ENCODE peak calls at places on chromosomes 16 and 17, in nine cellular contexts. One of them, this sample, is unnamed.

GRCh38 chr16:85735225-85735722 is 15.6 kb downstream of the C16orf74 start:
- ATAC-seq in left colon: peak
- ATAC-seq in Panc1: no peak
- ATAC-seq in natural killer cell: peak
- ATAC-seq in left ventricle myocardium superior: no peak
- ATAC-seq in psoas muscle: no peak
- ATAC-seq in pancreas: no peak
- ATAC-seq in activated CD4-positive, alpha-beta T cell treated with anti-CD3 and anti-CD28 coated beads for 36 hours: peak
- ATAC-seq in left cardiac atrium: peak
- ATAC-seq in this sample: peak

GRCh38 chr16:57405194-57405593 is 627 bp downstream of the CCL17 start:
- ATAC-seq in Panc1: no peak
- ATAC-seq in left ventricle myocardium superior: no peak
- ATAC-seq in left colon: no peak
- ATAC-seq in pancreas: no peak
- ATAC-seq in psoas muscle: no peak
- ATAC-seq in natural killer cell: no peak
- ATAC-seq in activated CD4-positive, alpha-beta T cell treated with anti-CD3 and anti-CD28 coated beads for 36 hours: no peak
- ATAC-seq in left cardiac atrium: no peak
- ATAC-seq in this sample: no peak

GRCh38 chr16:4403133-4403949 is 13.1 kb downstream of the CORO7 start:
- ATAC-seq in left ventricle myocardium superior: peak
- ATAC-seq in psoas muscle: peak
- ATAC-seq in Panc1: no peak
- ATAC-seq in left colon: peak
- ATAC-seq in pancreas: no peak
- ATAC-seq in activated CD4-positive, alpha-beta T cell treated with anti-CD3 and anti-CD28 coated beads for 36 hours: no peak
- ATAC-seq in left cardiac atrium: no peak
- ATAC-seq in natural killer cell: peak
- ATAC-seq in this sample: peak

GRCh38 chr16:81940781-81941560 is 70.3 kb downstream of the SDR42E1 start:
- ATAC-seq in left ventricle myocardium superior: no peak
- ATAC-seq in activated CD4-positive, alpha-beta T cell treated with anti-CD3 and anti-CD28 coated beads for 36 hours: no peak
- ATAC-seq in Panc1: peak
- ATAC-seq in natural killer cell: no peak
- ATAC-seq in left colon: peak
- ATAC-seq in pancreas: peak
- ATAC-seq in psoas muscle: no peak
- ATAC-seq in left cardiac atrium: no peak
- ATAC-seq in this sample: peak

GRCh38 chr16:71900336-71900735 is 5.0 kb downstream of the IST1 start:
- ATAC-seq in activated CD4-positive, alpha-beta T cell treated with anti-CD3 and anti-CD28 coated beads for 36 hours: no peak
- ATAC-seq in Panc1: no peak
- ATAC-seq in left ventricle myocardium superior: peak
- ATAC-seq in natural killer cell: no peak
- ATAC-seq in pancreas: no peak
- ATAC-seq in psoas muscle: no peak
- ATAC-seq in left cardiac atrium: no peak
- ATAC-seq in left colon: no peak
- ATAC-seq in this sample: no peak

GRCh38 chr16:8831450-8832382 is 34.1 kb downstream of the PMM2 start:
- ATAC-seq in pancreas: no peak
- ATAC-seq in left colon: no peak
- ATAC-seq in left ventricle myocardium superior: no peak
- ATAC-seq in activated CD4-positive, alpha-beta T cell treated with anti-CD3 and anti-CD28 coated beads for 36 hours: no peak
- ATAC-seq in Panc1: peak
- ATAC-seq in natural killer cell: no peak
- ATAC-seq in psoas muscle: no peak
- ATAC-seq in left cardiac atrium: no peak
- ATAC-seq in this sample: no peak

GRCh38 chr17:17055286-17056166 is 13.3 kb downstream of the MPRIP start:
- ATAC-seq in natural killer cell: no peak
- ATAC-seq in psoas muscle: peak
- ATAC-seq in pancreas: peak
- ATAC-seq in activated CD4-positive, alpha-beta T cell treated with anti-CD3 and anti-CD28 coated beads for 36 hours: no peak
- ATAC-seq in left cardiac atrium: peak
- ATAC-seq in left ventricle myocardium superior: peak
- ATAC-seq in left colon: no peak
- ATAC-seq in Panc1: no peak
- ATAC-seq in this sample: peak

GRCh38 chr17:27506348-27507218 is 50.3 kb downstream of the KSR1 start:
- ATAC-seq in left ventricle myocardium superior: no peak
- ATAC-seq in pancreas: peak
- ATAC-seq in Panc1: no peak
- ATAC-seq in left colon: no peak
- ATAC-seq in psoas muscle: no peak
- ATAC-seq in left cardiac atrium: no peak
- ATAC-seq in natural killer cell: peak
- ATAC-seq in activated CD4-positive, alpha-beta T cell treated with anti-CD3 and anti-CD28 coated beads for 36 hours: no peak
- ATAC-seq in this sample: no peak

GRCh38 chr17:47670064-47670463 is 20.3 kb downstream of the KPNB1 start:
- ATAC-seq in left colon: no peak
- ATAC-seq in natural killer cell: no peak
- ATAC-seq in Panc1: no peak
- ATAC-seq in activated CD4-positive, alpha-beta T cell treated with anti-CD3 and anti-CD28 coated beads for 36 hours: peak
- ATAC-seq in left cardiac atrium: no peak
- ATAC-seq in psoas muscle: no peak
- ATAC-seq in left ventricle myocardium superior: no peak
- ATAC-seq in pancreas: no peak
- ATAC-seq in this sample: peak

GRCh38 chr17:39626171-39626670 is 531 bp upstream of the PPP1R1B start:
- ATAC-seq in pancreas: no peak
- ATAC-seq in psoas muscle: no peak
- ATAC-seq in Panc1: no peak
- ATAC-seq in left ventricle myocardium superior: no peak
- ATAC-seq in left colon: no peak
- ATAC-seq in natural killer cell: no peak
- ATAC-seq in activated CD4-positive, alpha-beta T cell treated with anti-CD3 and anti-CD28 coated beads for 36 hours: peak
- ATAC-seq in left cardiac atrium: no peak
- ATAC-seq in this sample: no peak

GRCh38 chr16:29743827-29744531 is 1.8 kb downstream of the C16orf54 start:
- ATAC-seq in left colon: no peak
- ATAC-seq in activated CD4-positive, alpha-beta T cell treated with anti-CD3 and anti-CD28 coated beads for 36 hours: peak
- ATAC-seq in Panc1: no peak
- ATAC-seq in psoas muscle: no peak
- ATAC-seq in pancreas: no peak
- ATAC-seq in natural killer cell: peak
- ATAC-seq in left cardiac atrium: no peak
- ATAC-seq in left ventricle myocardium superior: no peak
- ATAC-seq in this sample: no peak

GRCh38 chr16:46519063-46519462 is 102.1 kb downstream of the SHCBP1 start:
- ATAC-seq in psoas muscle: no peak
- ATAC-seq in left cardiac atrium: no peak
- ATAC-seq in Panc1: no peak
- ATAC-seq in left ventricle myocardium superior: no peak
- ATAC-seq in activated CD4-positive, alpha-beta T cell treated with anti-CD3 and anti-CD28 coated beads for 36 hours: no peak
- ATAC-seq in left colon: no peak
- ATAC-seq in natural killer cell: no peak
- ATAC-seq in pancreas: no peak
- ATAC-seq in this sample: no peak

GRCh38 chr17:83171661-83172060 is 92.3 kb downstream of the METRNL start:
- ATAC-seq in Panc1: peak
- ATAC-seq in pancreas: no peak
- ATAC-seq in activated CD4-positive, alpha-beta T cell treated with anti-CD3 and anti-CD28 coated beads for 36 hours: no peak
- ATAC-seq in left cardiac atrium: no peak
- ATAC-seq in left ventricle myocardium superior: no peak
- ATAC-seq in psoas muscle: no peak
- ATAC-seq in natural killer cell: no peak
- ATAC-seq in left colon: no peak
- ATAC-seq in this sample: peak

GRCh38 chr17:57277923-57278604 is 21.7 kb downstream of the MSI2 start:
- ATAC-seq in left colon: peak
- ATAC-seq in psoas muscle: no peak
- ATAC-seq in pancreas: no peak
- ATAC-seq in left cardiac atrium: no peak
- ATAC-seq in Panc1: no peak
- ATAC-seq in natural killer cell: no peak
- ATAC-seq in left ventricle myocardium superior: no peak
- ATAC-seq in activated CD4-positive, alpha-beta T cell treated with anti-CD3 and anti-CD28 coated beads for 36 hours: peak
- ATAC-seq in this sample: no peak

GRCh38 chr17:73293031-73293430 is 18.8 kb downstream of the CDC42EP4 start:
- ATAC-seq in left ventricle myocardium superior: no peak
- ATAC-seq in left colon: no peak
- ATAC-seq in Panc1: no peak
- ATAC-seq in activated CD4-positive, alpha-beta T cell treated with anti-CD3 and anti-CD28 coated beads for 36 hours: no peak
- ATAC-seq in psoas muscle: no peak
- ATAC-seq in pancreas: peak
- ATAC-seq in left cardiac atrium: no peak
- ATAC-seq in natural killer cell: no peak
- ATAC-seq in this sample: no peak

GRCh38 chr17:76014925-76015261 is 12.2 kb downstream of the EVPL start:
- ATAC-seq in activated CD4-positive, alpha-beta T cell treated with anti-CD3 and anti-CD28 coated beads for 36 hours: no peak
- ATAC-seq in left ventricle myocardium superior: peak
- ATAC-seq in left cardiac atrium: no peak
- ATAC-seq in Panc1: peak
- ATAC-seq in pancreas: peak
- ATAC-seq in psoas muscle: peak
- ATAC-seq in natural killer cell: no peak
- ATAC-seq in left colon: peak
- ATAC-seq in this sample: no peak

GRCh38 chr17:45127209-45127582 is 5.1 kb downstream of the PLCD3 start:
- ATAC-seq in left ventricle myocardium superior: peak
- ATAC-seq in natural killer cell: no peak
- ATAC-seq in psoas muscle: no peak
- ATAC-seq in activated CD4-positive, alpha-beta T cell treated with anti-CD3 and anti-CD28 coated beads for 36 hours: no peak
- ATAC-seq in Panc1: no peak
- ATAC-seq in left cardiac atrium: no peak
- ATAC-seq in pancreas: no peak
- ATAC-seq in left colon: peak
- ATAC-seq in this sample: no peak

This sample was measured in esophagus mucosa.